ENCODE peak calls at places on chromosomes 12 and 14, in seven cellular contexts. One of them, this sample, is unnamed.

GRCh38 chr14:96660667-96661066 is 136.5 kb upstream of the VRK1 start:
- DNase-seq in BJ: no peak
- DNase-seq in endothelial cell of umbilical vein: no peak
- DNase-seq in T-cell: no peak
- DNase-seq in adipocyte: no peak
- DNase-seq in HCT116: no peak
- DNase-seq in amniotic epithelial cell: no peak
- DNase-seq in this sample: no peak

GRCh38 chr14:97251423-97252155 is 454.4 kb downstream of the VRK1 start:
- DNase-seq in BJ: no peak
- DNase-seq in endothelial cell of umbilical vein: no peak
- DNase-seq in T-cell: no peak
- DNase-seq in adipocyte: no peak
- DNase-seq in HCT116: no peak
- DNase-seq in amniotic epithelial cell: no peak
- DNase-seq in this sample: no peak

GRCh38 chr12:46402451-46402850 is 29.9 kb upstream of the SLC38A2 start:
- DNase-seq in BJ: peak; percentile 79
- DNase-seq in endothelial cell of umbilical vein: peak; percentile 56
- DNase-seq in T-cell: no peak
- DNase-seq in adipocyte: peak; percentile 65
- DNase-seq in HCT116: no peak
- DNase-seq in amniotic epithelial cell: peak; percentile 99
- DNase-seq in this sample: peak; percentile 94

GRCh38 chr12:116609715-116610114 is 50.5 kb downstream of the MAP1LC3B2 start:
- DNase-seq in BJ: no peak
- DNase-seq in endothelial cell of umbilical vein: no peak
- DNase-seq in T-cell: peak; percentile 18
- DNase-seq in adipocyte: peak; percentile 13
- DNase-seq in HCT116: no peak
- DNase-seq in amniotic epithelial cell: no peak
- DNase-seq in this sample: no peak

GRCh38 chr14:68599896-68600620 is 192.8 kb downstream of the ZFP36L1 start:
- DNase-seq in BJ: no peak
- DNase-seq in endothelial cell of umbilical vein: no peak
- DNase-seq in T-cell: no peak
- DNase-seq in adipocyte: no peak
- DNase-seq in HCT116: no peak
- DNase-seq in amniotic epithelial cell: no peak
- DNase-seq in this sample: no peak

GRCh38 chr12:109793826-109794501 is 39.2 kb downstream of the TRPV4 start:
- DNase-seq in BJ: no peak
- DNase-seq in endothelial cell of umbilical vein: no peak
- DNase-seq in T-cell: no peak
- DNase-seq in adipocyte: no peak
- DNase-seq in HCT116: no peak
- DNase-seq in amniotic epithelial cell: no peak
- DNase-seq in this sample: no peak

GRCh38 chr12:63905523-63905922 is 61.0 kb downstream of the SRGAP1 start:
- DNase-seq in BJ: no peak
- DNase-seq in endothelial cell of umbilical vein: no peak
- DNase-seq in T-cell: no peak
- DNase-seq in adipocyte: no peak
- DNase-seq in HCT116: no peak
- DNase-seq in amniotic epithelial cell: no peak
- DNase-seq in this sample: no peak

GRCh38 chr12:131048611-131048990 is 94.9 kb downstream of the ADGRD1 start:
- DNase-seq in BJ: no peak
- DNase-seq in endothelial cell of umbilical vein: no peak
- DNase-seq in T-cell: no peak
- DNase-seq in adipocyte: no peak
- DNase-seq in HCT116: no peak
- DNase-seq in amniotic epithelial cell: no peak
- DNase-seq in this sample: no peak

GRCh38 chr14:73058923-73059311 is 583 bp downstream of the RBM25 start:
- DNase-seq in BJ: no peak
- DNase-seq in endothelial cell of umbilical vein: peak; percentile 52
- DNase-seq in T-cell: no peak
- DNase-seq in adipocyte: peak; percentile 60
- DNase-seq in HCT116: no peak
- DNase-seq in amniotic epithelial cell: no peak
- DNase-seq in this sample: peak; percentile 48

GRCh38 chr14:50920482-50921225 is 23.6 kb downstream of the PYGL start:
- DNase-seq in BJ: peak; percentile 77
- DNase-seq in endothelial cell of umbilical vein: no peak
- DNase-seq in T-cell: no peak
- DNase-seq in adipocyte: peak; percentile 82
- DNase-seq in HCT116: no peak
- DNase-seq in amniotic epithelial cell: peak; percentile 93
- DNase-seq in this sample: peak; percentile 87

GRCh38 chr14:51942971-51943370 is 46.4 kb upstream of the RTRAF start:
- DNase-seq in BJ: no peak
- DNase-seq in endothelial cell of umbilical vein: no peak
- DNase-seq in T-cell: no peak
- DNase-seq in adipocyte: no peak
- DNase-seq in HCT116: no peak
- DNase-seq in amniotic epithelial cell: no peak
- DNase-seq in this sample: no peak

GRCh38 chr12:130764475-130765185 is 48.5 kb upstream of the RIMBP2 start:
- DNase-seq in BJ: no peak
- DNase-seq in endothelial cell of umbilical vein: peak; percentile 15
- DNase-seq in T-cell: no peak
- DNase-seq in adipocyte: peak; percentile 60
- DNase-seq in HCT116: peak; percentile 65
- DNase-seq in amniotic epithelial cell: peak; percentile 55
- DNase-seq in this sample: peak; percentile 63

GRCh38 chr12:120705618-120706017 is 4.6 kb upstream of the UNC119B start:
- DNase-seq in BJ: no peak
- DNase-seq in endothelial cell of umbilical vein: no peak
- DNase-seq in T-cell: no peak
- DNase-seq in adipocyte: no peak
- DNase-seq in HCT116: no peak
- DNase-seq in amniotic epithelial cell: no peak
- DNase-seq in this sample: no peak

GRCh38 chr14:69363964-69364363 is 34.1 kb downstream of the ERH start:
- DNase-seq in BJ: no peak
- DNase-seq in endothelial cell of umbilical vein: no peak
- DNase-seq in T-cell: no peak
- DNase-seq in adipocyte: no peak
- DNase-seq in HCT116: no peak
- DNase-seq in amniotic epithelial cell: no peak
- DNase-seq in this sample: no peak

GRCh38 chr12:112939761-112940357 is 1.6 kb downstream of the OAS3 start:
- DNase-seq in BJ: no peak
- DNase-seq in endothelial cell of umbilical vein: no peak
- DNase-seq in T-cell: no peak
- DNase-seq in adipocyte: no peak
- DNase-seq in HCT116: no peak
- DNase-seq in amniotic epithelial cell: no peak
- DNase-seq in this sample: no peak

GRCh38 chr12:29389295-29389919 is 8.4 kb upstream of the ERGIC2 start:
- DNase-seq in BJ: no peak
- DNase-seq in endothelial cell of umbilical vein: no peak
- DNase-seq in T-cell: no peak
- DNase-seq in adipocyte: no peak
- DNase-seq in HCT116: no peak
- DNase-seq in amniotic epithelial cell: no peak
- DNase-seq in this sample: no peak

GRCh38 chr14:96085369-96085768 is 46.2 kb downstream of the C14orf132 start:
- DNase-seq in BJ: no peak
- DNase-seq in endothelial cell of umbilical vein: no peak
- DNase-seq in T-cell: no peak
- DNase-seq in adipocyte: no peak
- DNase-seq in HCT116: no peak
- DNase-seq in amniotic epithelial cell: no peak
- DNase-seq in this sample: no peak

GRCh38 chr12:16350682-16351081 is 3.2 kb downstream of the MGST1 start:
- DNase-seq in BJ: peak; percentile 70
- DNase-seq in endothelial cell of umbilical vein: no peak
- DNase-seq in T-cell: no peak
- DNase-seq in adipocyte: peak; percentile 60
- DNase-seq in HCT116: peak; percentile 75
- DNase-seq in amniotic epithelial cell: peak; percentile 99
- DNase-seq in this sample: peak; percentile 96

GRCh38 chr12:27667540-27667939 is 28.7 kb upstream of the REP15 start:
- DNase-seq in BJ: no peak
- DNase-seq in endothelial cell of umbilical vein: no peak
- DNase-seq in T-cell: no peak
- DNase-seq in adipocyte: peak; percentile 23
- DNase-seq in HCT116: no peak
- DNase-seq in amniotic epithelial cell: peak; percentile 66
- DNase-seq in this sample: peak; percentile 4